ENCODE peak calls at places on chromosomes 6 and 20, in seven cellular contexts. E is activated CD8-positive, alpha-beta memory T cell treated with anti-CD3 and anti-CD28 coated beads, Interleukin-2, amount 10 ng/mL, durations not matched to agents 7 days and 5 days; X is left colon; H is activated naive CD4-positive, alpha-beta T cell treated with anti-CD3 and anti-CD28 coated beads, Interleukin-2, amount 50 U/mL, for 72 hours; C is body of pancreas; G is T-cell; N is Right ventricle myocardium inferior. F is an unnamed sample.
A peak's percentile ranks its signal among the peaks of the same experiment; 100 is the strongest.

GRCh38 chr6:156949376-156949775 is 172.2 kb downstream of the ARID1B start:
- ATAC-seq in E (no peak), X (peak; percentile 52), H (no peak), C (peak; percentile 66), G (no peak), N (peak; percentile 38), F (no peak)

GRCh38 chr6:138800377-138801150 is 4.7 kb downstream of the ECT2L start:
- ATAC-seq in E (no peak), X (no peak), H (no peak), C (no peak), G (no peak), N (no peak), F (no peak)

GRCh38 chr6:50120300-50120699 is 70.6 kb upstream of the DEFB112 start:
- ATAC-seq in E (no peak), X (no peak), H (no peak), C (no peak), G (no peak), N (no peak), F (no peak)

GRCh38 chr6:52403627-52404026 is 16.5 kb upstream of the EFHC1 start:
- ATAC-seq in E (no peak), X (peak; percentile 83), H (no peak), C (peak; percentile 51), G (no peak), N (peak; percentile 56), F (no peak)

GRCh38 chr20:13261460-13262301 is 40.6 kb downstream of the ISM1 start:
- ATAC-seq in E (peak; percentile 89), X (peak; percentile 78), H (peak; percentile 92), C (peak; percentile 66), G (peak; percentile 88), N (no peak), F (peak; percentile 56)

GRCh38 chr20:62458256-62459251 is 17.2 kb downstream of the GATA5 start:
- ATAC-seq in E (no peak), X (no peak), H (no peak), C (no peak), G (no peak), N (no peak), F (no peak)

GRCh38 chr6:110363748-110364147 is 5.6 kb upstream of the METTL24 start:
- ATAC-seq in E (no peak), X (no peak), H (no peak), C (no peak), G (no peak), N (peak; percentile 46), F (no peak)

GRCh38 chr20:24796236-24796635 is 152.8 kb upstream of the CST7 start:
- ATAC-seq in E (no peak), X (no peak), H (no peak), C (no peak), G (no peak), N (no peak), F (no peak)

GRCh38 chr6:139510040-139510815 is 135.8 kb upstream of the CITED2 start:
- ATAC-seq in E (no peak), X (no peak), H (no peak), C (no peak), G (no peak), N (peak; percentile 96), F (no peak)

GRCh38 chr20:13140775-13141174 is 80.3 kb upstream of the ISM1 start:
- ATAC-seq in E (no peak), X (no peak), H (no peak), C (no peak), G (no peak), N (no peak), F (no peak)

GRCh38 chr6:56771929-56772607 is 129.4 kb upstream of the DST start:
- ATAC-seq in E (no peak), X (no peak), H (no peak), C (no peak), G (no peak), N (no peak), F (no peak)

GRCh38 chr6:125904871-125905270 is 51.7 kb upstream of the HINT3 start:
- ATAC-seq in E (peak; percentile 96), X (no peak), H (peak; percentile 97), C (no peak), G (peak; percentile 61), N (no peak), F (peak; percentile 87)

GRCh38 chr6:43217351-43217750 is 11.9 kb downstream of the DNPH1 start:
- ATAC-seq in E (no peak), X (no peak), H (no peak), C (no peak), G (no peak), N (no peak), F (no peak)

GRCh38 chr20:23915844-23916243 is 36.3 kb upstream of the CST5 start:
- ATAC-seq in E (no peak), X (no peak), H (peak; percentile 77), C (no peak), G (no peak), N (no peak), F (no peak)

GRCh38 chr6:90424580-90424979 is 127.9 kb upstream of the BACH2 start:
- ATAC-seq in E (peak; percentile 54), X (no peak), H (peak; percentile 82), C (no peak), G (no peak), N (no peak), F (no peak)

GRCh38 chr20:11132819-11133341 is 459.1 kb upstream of the JAG1 start:
- ATAC-seq in E (no peak), X (no peak), H (no peak), C (no peak), G (no peak), N (no peak), F (no peak)

GRCh38 chr20:30598460-30599230 is 658.8 kb upstream of the DEFB115 start:
- ATAC-seq in E (no peak), X (no peak), H (no peak), C (no peak), G (no peak), N (no peak), F (peak; percentile 31)

GRCh38 chr6:75204222-75204958 is 1.5 kb downstream of the COL12A1 start:
- ATAC-seq in E (no peak), X (peak; percentile 47), H (no peak), C (peak; percentile 54), G (no peak), N (no peak), F (no peak)

GRCh38 chr20:60326821-60327220 is 368.6 kb downstream of the CDH26 start:
- ATAC-seq in E (no peak), X (no peak), H (no peak), C (no peak), G (no peak), N (no peak), F (no peak)

GRCh38 chr20:34018166-34018565 is 24.5 kb downstream of the RALY start:
- ATAC-seq in E (no peak), X (no peak), H (no peak), C (no peak), G (no peak), N (no peak), F (no peak)

GRCh38 chr20:51700809-51701285 is 67.3 kb downstream of the ATP9A start:
- ATAC-seq in E (no peak), X (peak; percentile 62), H (no peak), C (peak; percentile 38), G (no peak), N (no peak), F (no peak)

GRCh38 chr6:84902354-84902928 is 138.0 kb upstream of the TBX18 start:
- ATAC-seq in E (no peak), X (no peak), H (no peak), C (no peak), G (no peak), N (no peak), F (no peak)

GRCh38 chr6:11925805-11926204 is 86.3 kb upstream of the HIVEP1 start:
- ATAC-seq in E (no peak), X (no peak), H (no peak), C (no peak), G (no peak), N (no peak), F (no peak)

GRCh38 chr6:13098006-13098405 is 230.3 kb downstream of the TBC1D7 start:
- ATAC-seq in E (no peak), X (no peak), H (no peak), C (no peak), G (no peak), N (no peak), F (no peak)

GRCh38 chr20:58996226-58996611 is 10.8 kb downstream of the CTSZ start:
- ATAC-seq in E (no peak), X (no peak), H (no peak), C (no peak), G (no peak), N (no peak), F (no peak)